ENCODE peak calls at places on chromosomes 16 and 17, in seven cellular contexts. F is gastrocnemius medialis; V is CD8-positive, alpha-beta memory T cell; H is NT2/D1; B is ascending aorta; I is adrenal gland; A is H1. P is an unnamed sample. For H3K4me1, the result is how much of the 10 kb centered on the place peaks cover.

GRCh38 chr17:77734371-77735050 is 224.0 kb upstream of the TNRC6C start:
- DNase-seq in A (no peak), I (peak), H (no peak), B (peak), F (peak), V (no peak), P (peak)

GRCh38 chr17:4327638-4328037 is 38.8 kb downstream of the UBE2G1 start:
- DNase-seq in B (peak), I (no peak), F (peak), V (no peak), A (no peak), H (no peak), P (no peak)

GRCh38 chr16:59510008-59510424 is 775.9 kb upstream of the GOT2 start:
- DNase-seq in V (no peak), A (no peak), H (no peak), F (no peak), B (no peak), I (no peak), P (no peak)

GRCh38 chr16:67207857-67208524 is 9.1 kb downstream of the ELMO3 start:
- DNase-seq in A (no peak), V (no peak), I (no peak), B (no peak), H (no peak), F (peak), P (no peak)

GRCh38 chr16:68229431-68230175 is 6.3 kb downstream of the ESRP2 start:
- DNase-seq in H (no peak), V (no peak), I (no peak), A (no peak), F (peak), B (peak), P (peak)

GRCh38 chr16:69187891-69188451 is 1.0 kb downstream of the SNTB2 start:
- DNase-seq in H (peak), B (no peak), V (peak), I (no peak), F (peak), A (no peak), P (peak)

GRCh38 chr17:29572691-29573557 is 4.4 kb downstream of the TP53I13 start:
- DNase-seq in I (peak), V (peak), B (peak), F (peak), H (no peak), A (no peak), P (no peak)

GRCh38 chr16:61323456-61323855 is 712.8 kb downstream of the CDH8 start:
- DNase-seq in V (no peak), I (no peak), H (no peak), B (no peak), A (no peak), F (no peak), P (no peak)

GRCh38 chr17:20043034-20043433 is 33.9 kb downstream of the SPECC1 start:
- DNase-seq in I (no peak), B (no peak), V (peak), F (no peak), A (no peak), H (no peak), P (no peak)

GRCh38 chr17:73365203-73365933 is 53.6 kb upstream of the CDC42EP4 start:
- DNase-seq in F (peak), A (no peak), V (no peak), B (no peak), I (no peak), H (no peak), P (no peak)

GRCh38 chr17:73492125-73492801 is 152.0 kb downstream of the SDK2 start:
- DNase-seq in V (no peak), H (no peak), B (no peak), A (no peak), F (no peak), I (no peak), P (no peak)

GRCh38 chr17:67469208-67469980 is 92.3 kb downstream of the PITPNC1 start:
- DNase-seq in V (no peak), H (no peak), B (no peak), I (no peak), F (no peak), A (no peak), P (no peak)

GRCh38 chr17:3474212-3474611 is 1.6 kb upstream of the ASPA start:
- DNase-seq in H (no peak), A (no peak), I (no peak), B (no peak), F (no peak), V (no peak), P (no peak)

GRCh38 chr17:33318241-33318640 is 25.1 kb upstream of the ASIC2 start:
- DNase-seq in H (no peak), F (no peak), B (no peak), I (no peak), A (no peak), V (no peak), P (no peak)

GRCh38 chr16:528111-529011 is 849 bp downstream of the CAPN15 start:
- DNase-seq in H (no peak), B (no peak), A (no peak), V (peak), F (no peak), I (peak), P (peak)

GRCh38 chr17:57350266-57350665 is 93.9 kb downstream of the MSI2 start:
- DNase-seq in B (no peak), F (no peak), H (no peak), I (no peak), V (no peak), A (no peak), P (no peak)

GRCh38 chr16:57576429-57576870 is 34.0 kb downstream of the ADGRG5 start:
- DNase-seq in F (peak), I (peak), V (peak), A (peak), H (peak), B (peak), P (peak)

GRCh38 chr16:11604783-11605563 is 18.3 kb upstream of the LITAF start:
- DNase-seq in B (no peak), F (no peak), V (no peak), A (no peak), I (no peak), H (no peak), P (no peak)

GRCh38 chr17:39073353-39073752 is 78.1 kb downstream of the PLXDC1 start:
- DNase-seq in I (no peak), H (no peak), B (no peak), V (no peak), A (no peak), F (no peak), P (no peak)

GRCh38 chr17:11514565-11514964 is 83.7 kb upstream of the DNAH9 start:
- DNase-seq in H (no peak), B (no peak), I (no peak), F (no peak), V (no peak), A (no peak), P (no peak)

GRCh38 chr16:20857281-20857680 is 42.9 kb downstream of the DCUN1D3 start:
- DNase-seq in I (no peak), F (no peak), H (no peak), A (no peak), B (no peak), V (no peak), P (no peak)

GRCh38 chr17:11797803-11798202 is 199.5 kb downstream of the ZNF18 start:
- DNase-seq in A (no peak), B (no peak), H (no peak), F (no peak), I (no peak), V (no peak), P (no peak)

GRCh38 chr16:68360971-68361370 is 50.2 kb downstream of the PRMT7 start:
- DNase-seq in F (no peak), A (no peak), V (no peak), B (no peak), H (no peak), I (no peak), P (no peak)

GRCh38 chr16:48575471-48576050 is 34.4 kb downstream of the N4BP1 start:
- DNase-seq in V (no peak), F (no peak), I (no peak), H (no peak), B (no peak), A (no peak), P (no peak)

GRCh38 chr16:16143038-16143763 is 80.1 kb downstream of the ABCC6 start:
- DNase-seq in F (no peak), V (no peak), B (no peak), H (peak), I (no peak), A (no peak), P (peak)

GRCh38 chr17:49508061-49508865 is 13.2 kb downstream of the NGFR start:
- DNase-seq in V (no peak), B (no peak), F (no peak), H (peak), A (peak), I (no peak), P (no peak)

GRCh38 chr17:49997256-49997735 is 2.3 kb upstream of the DLX3 start:
- DNase-seq in B (no peak), A (no peak), I (no peak), H (no peak), F (no peak), V (no peak), P (no peak)

GRCh38 chr16:31242197-31242596 is 17.6 kb upstream of the ITGAM start:
- DNase-seq in V (no peak), A (no peak), H (no peak), F (no peak), B (no peak), I (no peak), P (no peak)

GRCh38 chr16:73205153-73205549 is 157.2 kb upstream of the ZFHX3 start:
- DNase-seq in B (no peak), I (no peak), H (no peak), V (no peak), A (no peak), F (no peak), P (no peak)

GRCh38 chr16:56252835-56253234 is 61.5 kb downstream of the GNAO1 start:
- DNase-seq in A (no peak), B (no peak), I (no peak), V (no peak), H (no peak), F (peak), P (no peak)

GRCh38 chr16:23432176-23433128 is 20.5 kb downstream of the COG7 start:
- DNase-seq in F (no peak), B (no peak), I (no peak), A (no peak), V (no peak), H (peak), P (no peak)

GRCh38 chr16:55467898-55468297 is 11.1 kb upstream of the MMP2 start:
- DNase-seq in V (no peak), I (no peak), B (peak), F (no peak), H (no peak), A (no peak), P (no peak)

GRCh38 chr17:29177871-29178749 is 2.1 kb downstream of the MYO18A start:
- DNase-seq in A (no peak), H (no peak), I (no peak), B (peak), F (no peak), V (no peak), P (no peak)

GRCh38 chr17:40952675-40953074 is 14.1 kb downstream of the KRT39 start:
- DNase-seq in V (no peak), A (no peak), H (no peak), F (no peak), B (no peak), I (no peak), P (no peak)

GRCh38 chr17:48737330-48738043 is 8.9 kb upstream of the HOXB13 start:
- DNase-seq in A (no peak), I (no peak), F (no peak), B (no peak), H (no peak), V (no peak), P (no peak)

DNA sequence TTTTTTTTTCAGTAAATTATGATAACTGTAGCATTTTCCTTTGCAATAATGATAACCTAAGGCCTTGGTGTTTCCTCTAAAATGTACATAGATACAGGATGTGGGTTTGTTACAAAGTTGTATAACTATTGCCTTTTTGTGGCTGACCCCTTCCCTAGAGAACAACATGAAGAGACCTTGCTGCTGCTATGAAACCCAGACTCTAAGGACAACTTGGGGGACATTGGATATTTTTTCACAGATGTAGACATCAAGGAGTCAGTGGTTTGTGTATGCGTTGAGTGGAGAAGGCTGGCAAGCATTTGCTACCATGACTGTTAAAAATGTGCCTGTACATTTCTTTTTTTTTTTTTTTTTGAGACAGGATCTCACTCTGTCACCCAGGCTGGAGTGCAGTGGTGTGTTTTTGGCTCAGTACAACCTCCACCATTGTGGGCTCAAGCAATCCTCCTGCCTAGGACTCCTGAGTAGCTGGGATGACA is 12.3 kb downstream of the HMOX2 start:
- DNase-seq in H (no peak), V (no peak), F (no peak), I (no peak), B (no peak), A (no peak), P (no peak)
- H3K4me1 ChIP-seq in H (under half), V (half or more), F (under half), I (under half), B (under half), A (under half), P (under half)

DNA sequence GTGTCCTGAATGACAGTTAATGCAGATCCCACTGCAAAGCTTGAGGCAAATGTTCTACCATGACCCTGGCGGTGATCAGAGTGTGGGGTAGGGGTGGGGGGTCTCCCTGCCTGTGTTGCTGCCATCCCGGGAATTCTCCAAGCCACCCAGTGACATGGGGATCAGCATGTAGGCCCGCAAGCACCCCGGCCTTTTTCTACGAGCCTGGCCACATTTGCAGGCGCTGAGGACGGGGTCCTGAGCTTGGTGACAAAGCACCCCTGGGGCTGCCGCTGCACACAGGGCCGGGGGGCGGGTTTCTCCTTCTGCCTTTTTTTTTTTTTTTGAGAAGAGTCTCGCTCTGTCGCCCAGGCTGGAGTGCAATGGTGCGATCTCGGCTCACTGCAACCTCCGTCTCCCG is 35.8 kb downstream of the SLC7A5 start:
- DNase-seq in V (no peak), H (no peak), B (no peak), A (no peak), F (no peak), I (no peak), P (no peak)
- H3K4me1 ChIP-seq in V (under half), H (under half), B (under half), A (under half), F (under half), I (under half), P (under half)

GRCh38 chr17:17108681-17109049 is 66.4 kb downstream of the MPRIP start:
- DNase-seq in B (no peak), F (no peak), V (no peak), A (no peak), I (no peak), H (no peak), P (no peak)

GRCh38 chr17:17109896-17110295 is 67.6 kb downstream of the MPRIP start:
- DNase-seq in I (no peak), F (no peak), A (no peak), H (no peak), B (no peak), V (peak), P (no peak)

GRCh38 chr17:17107891-17108680 is 65.8 kb downstream of the MPRIP start:
- DNase-seq in V (no peak), A (no peak), I (peak), H (no peak), F (no peak), B (no peak), P (no peak)

GRCh38 chr17:17110520-17110919 is 68.3 kb downstream of the MPRIP start:
- DNase-seq in V (no peak), A (no peak), I (no peak), B (no peak), F (no peak), H (no peak), P (no peak)

DNA sequence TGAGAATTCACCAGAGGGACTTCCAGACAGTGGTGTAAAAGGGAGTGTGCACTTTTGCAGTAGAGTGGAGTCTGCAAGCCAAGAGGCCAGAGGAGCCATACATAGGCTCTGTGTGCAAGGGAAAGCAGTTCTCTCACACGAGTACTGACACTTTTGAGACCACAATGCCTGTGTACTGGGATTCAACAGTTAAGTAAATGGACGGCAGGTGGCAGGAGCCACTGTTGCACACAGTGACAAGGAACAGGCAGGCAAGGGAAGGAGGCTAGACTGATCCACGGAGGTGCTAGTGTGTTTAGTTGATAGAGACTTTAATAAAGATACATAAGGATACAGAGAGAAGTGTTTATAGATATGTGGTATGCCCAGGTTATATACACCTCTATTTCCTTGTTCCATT is 67.0 kb downstream of the MPRIP start:
- DNase-seq in H (no peak), B (no peak), A (no peak), F (no peak), V (no peak), I (no peak), P (no peak)
- H3K4me1 ChIP-seq in H (under half), B (under half), A (under half), F (half or more), V (under half), I (under half), P (under half)

GRCh38 chr16:1991135-1991551 is 1.4 kb downstream of the SYNGR3 start:
- DNase-seq in A (no peak), V (peak), I (no peak), H (no peak), B (no peak), F (no peak), P (no peak)
- H3K4me1 ChIP-seq in A (under half), V (under half), I (under half), H (under half), B (under half), F (under half), P (under half)

GRCh38 chr16:26668026-26668425 is 398.7 kb upstream of the C16orf82 start:
- DNase-seq in H (no peak), V (no peak), F (no peak), I (no peak), B (no peak), A (no peak), P (no peak)

GRCh38 chr16:26667271-26667703 is 399.4 kb upstream of the C16orf82 start:
- DNase-seq in I (no peak), B (no peak), A (no peak), V (no peak), F (no peak), H (no peak), P (no peak)

GRCh38 chr16:26664086-26664485 is 402.6 kb upstream of the C16orf82 start:
- DNase-seq in B (no peak), I (no peak), V (no peak), H (no peak), A (no peak), F (no peak), P (no peak)

GRCh38 chr16:26665166-26665939 is 401.4 kb upstream of the C16orf82 start:
- DNase-seq in V (no peak), B (no peak), I (no peak), F (no peak), A (no peak), H (no peak), P (no peak)

DNA sequence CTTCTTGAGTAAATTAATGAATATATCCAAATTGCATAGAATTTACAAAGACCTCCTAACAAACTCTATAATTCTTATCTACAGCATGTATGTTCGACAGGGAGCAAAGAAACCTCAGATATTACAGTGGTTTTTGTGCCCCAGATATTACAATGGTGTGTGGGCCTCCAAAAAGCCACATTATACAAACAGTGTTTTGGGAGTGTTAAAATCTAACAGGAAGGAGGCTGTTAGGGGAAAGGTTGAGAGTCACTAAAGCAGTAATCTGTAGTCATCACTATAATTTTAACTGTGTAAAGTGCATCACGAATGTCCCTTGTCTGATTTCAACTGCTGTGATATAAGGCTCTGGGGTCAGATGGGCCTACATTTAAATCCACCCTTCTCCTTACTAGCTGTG is 400.2 kb upstream of the C16orf82 start:
- DNase-seq in A (no peak), V (no peak), I (no peak), B (no peak), F (no peak), H (no peak), P (no peak)
- H3K4me1 ChIP-seq in A (under half), V (under half), I (under half), B (under half), F (under half), H (under half), P (under half)

GRCh38 chr16:89706446-89707260 is 5.1 kb upstream of the SPATA2L start:
- DNase-seq in I (no peak), B (no peak), F (no peak), V (no peak), H (no peak), A (no peak), P (no peak)

GRCh38 chr16:89709166-89709565 is 7.7 kb upstream of the SPATA2L start:
- DNase-seq in B (no peak), H (no peak), A (no peak), V (no peak), F (no peak), I (no peak), P (no peak)

GRCh38 chr16:89709716-89710480 is 8.4 kb upstream of the SPATA2L start:
- DNase-seq in V (no peak), A (no peak), F (no peak), H (no peak), B (no peak), I (no peak), P (no peak)

GRCh38 chr16:89707695-89708094 is 6.2 kb upstream of the SPATA2L start:
- DNase-seq in A (no peak), B (no peak), V (no peak), I (no peak), F (no peak), H (no peak), P (no peak)

GRCh38 chr16:89708481-89708931 is 7.0 kb upstream of the SPATA2L start:
- DNase-seq in F (no peak), A (no peak), I (no peak), V (no peak), B (no peak), H (no peak), P (no peak)
- H3K4me1 ChIP-seq in F (under half), A (under half), I (under half), V (under half), B (under half), H (under half), P (under half)

DNA sequence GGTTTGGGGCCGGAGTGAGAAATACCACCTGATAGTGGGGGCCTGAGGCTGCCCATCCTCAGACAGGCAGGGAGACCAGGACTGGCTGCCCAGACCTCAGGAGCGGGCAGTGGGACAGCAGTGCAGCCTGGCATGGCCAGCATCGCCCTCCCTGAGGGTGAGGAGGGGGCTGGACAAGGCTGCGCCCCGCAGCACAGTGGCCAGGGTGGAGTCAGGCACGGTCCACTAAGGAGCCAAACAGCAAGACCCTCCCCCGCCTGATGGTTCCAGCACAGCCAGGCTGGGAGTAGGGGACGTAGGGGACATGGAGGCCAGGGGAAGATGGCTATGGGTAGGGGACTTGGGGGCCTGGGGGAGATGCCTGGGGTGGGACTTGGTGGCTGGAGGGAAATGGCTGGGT is 3.3 kb downstream of the ZNF598 start:
- DNase-seq in V (no peak), F (no peak), A (no peak), H (no peak), B (no peak), I (no peak), P (no peak)
- H3K4me1 ChIP-seq in V (under half), F (half or more), A (under half), H (under half), B (under half), I (under half), P (under half)

GRCh38 chr17:82291582-82292250 is 18.2 kb upstream of the CSNK1D start:
- DNase-seq in V (no peak), H (no peak), I (no peak), B (no peak), F (no peak), A (no peak), P (no peak)
- H3K4me1 ChIP-seq in V (under half), H (under half), I (under half), B (under half), F (under half), A (under half), P (under half)